ENCODE peak calls at places on chromosomes 4 and X, in five cellular contexts. W is neuronal stem cell, Q is uterus, Z is mesenchymal stem cell, B is astrocyte. X is an unnamed sample.
A peak's percentile ranks its signal among the peaks of the same experiment; 100 is the strongest.

GRCh38 chr4:166981847-166982246 is 252.4 kb downstream of the SPOCK3 start:
- DNase-seq in W (no peak), Q (no peak), Z (no peak), B (no peak), X (no peak)

GRCh38 chrX:39752820-39753219 is 344.9 kb downstream of the BCOR start:
- DNase-seq in W (no peak), Q (no peak), Z (peak; percentile 30), B (no peak), X (no peak)

GRCh38 chr4:189533603-189534002 is 407.1 kb upstream of the FRG1 start:
- DNase-seq in W (no peak), Q (no peak), Z (peak; percentile 9), B (no peak), X (no peak)

GRCh38 chr4:164345756-164346155 is 408.2 kb upstream of the SMIM31 start:
- DNase-seq in W (no peak), Q (no peak), Z (no peak), B (peak; percentile 21), X (no peak)

GRCh38 chr4:103754844-103755243 is 35.1 kb upstream of the TACR3 start:
- DNase-seq in W (no peak), Q (no peak), Z (no peak), B (no peak), X (no peak)

GRCh38 chrX:51804741-51805140 is 61.5 kb downstream of the GSPT2 start:
- DNase-seq in W (no peak), Q (no peak), Z (no peak), B (no peak), X (no peak)

GRCh38 chr4:38696697-38697096 is 32.7 kb downstream of the KLF3 start:
- DNase-seq in W (no peak), Q (no peak), Z (no peak), B (no peak), X (no peak)

GRCh38 chrX:66142351-66142750 is 21.7 kb upstream of the HEPH start:
- DNase-seq in W (no peak), Q (no peak), Z (no peak), B (no peak), X (no peak)

GRCh38 chrX:107827137-107827831 is 1.6 kb downstream of the MID2 start:
- DNase-seq in W (no peak), Q (no peak), Z (peak; percentile 6), B (no peak), X (no peak)

GRCh38 chrX:9160698-9161329 is 126.9 kb upstream of the FAM9B start:
- DNase-seq in W (no peak), Q (no peak), Z (no peak), B (no peak), X (no peak)

GRCh38 chr4:71367546-71367945 is 28.7 kb downstream of the SLC4A4 start:
- DNase-seq in W (no peak), Q (no peak), Z (no peak), B (no peak), X (no peak)

GRCh38 chr4:142238589-142238988 is 602.2 kb downstream of the IL15 start:
- DNase-seq in W (no peak), Q (no peak), Z (no peak), B (peak; percentile 53), X (no peak)

GRCh38 chrX:53930513-53931380 is 113.5 kb downstream of the PHF8 start:
- DNase-seq in W (no peak), Q (no peak), Z (peak; percentile 74), B (peak; percentile 60), X (peak; percentile 1)

GRCh38 chrX:46279925-46280313 is 265.3 kb downstream of the ZNF674 start:
- DNase-seq in W (no peak), Q (no peak), Z (peak; percentile 4), B (peak; percentile 53), X (no peak)

DNA sequence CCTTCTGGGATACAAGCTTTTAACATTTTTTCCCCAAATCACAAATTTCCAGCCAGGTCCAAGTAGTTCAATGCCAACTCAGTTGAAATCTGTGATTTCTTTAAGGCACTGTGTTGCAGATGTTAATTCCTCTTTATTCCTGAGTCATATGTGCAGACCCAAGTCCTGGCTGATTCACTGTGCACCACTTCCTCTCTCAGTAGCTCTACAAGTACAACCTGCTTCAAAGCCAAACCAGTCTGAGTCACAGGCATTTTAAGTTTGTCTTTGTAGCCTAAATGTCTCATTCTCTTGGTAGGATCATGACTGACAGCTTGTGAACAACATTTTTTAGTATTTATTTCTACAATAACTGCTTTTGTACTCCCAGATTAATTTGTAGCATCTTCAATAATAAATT is 165.6 kb upstream of the S100G start:
- DNase-seq in W (no peak), Q (no peak), Z (peak; percentile 65), B (peak; percentile 95), X (peak; percentile 70)
- H3K27ac ChIP-seq in W (no peak overlapping the region), Q (no peak overlapping the region), Z (no peak overlapping the region), B (peak overlapping the region; percentile 57), X (no peak overlapping the region)

GRCh38 chrX:131711478-131711867 is 167.6 kb downstream of the OR13H1 start:
- DNase-seq in W (no peak), Q (no peak), Z (no peak), B (no peak), X (no peak)
- H3K4me3 ChIP-seq in W (no peak overlapping the region), Q (peak overlapping the region; percentile 20), Z (peak overlapping the region; percentile 75), B (no peak overlapping the region), X (no peak overlapping the region)

GRCh38 chr4:6902318-6903042 is 7.1 kb upstream of the TBC1D14 start:
- DNase-seq in W (no peak), Q (no peak), Z (no peak), B (no peak), X (no peak)
- H3K27ac ChIP-seq in W (no peak overlapping the region), Q (no peak overlapping the region), Z (no peak overlapping the region), B (no peak overlapping the region), X (no peak overlapping the region)

GRCh38 chr4:158032733-158033415 is 140.0 kb downstream of the GASK1B start:
- DNase-seq in W (no peak), Q (no peak), Z (no peak), B (no peak), X (no peak)
- H3K4me3 ChIP-seq in W (no peak overlapping the region), Q (no peak overlapping the region), Z (no peak overlapping the region), B (no peak overlapping the region), X (no peak overlapping the region)

GRCh38 chr4:69936566-69936965 is 5.7 kb downstream of the CSN1S1 start:
- DNase-seq in W (no peak), Q (no peak), Z (no peak), B (peak; percentile 3), X (no peak)
- H3K27ac ChIP-seq in W (no peak overlapping the region), Q (no peak overlapping the region), Z (no peak overlapping the region), B (no peak overlapping the region), X (no peak overlapping the region)

GRCh38 chr4:154491341-154491679 is 289 bp downstream of the DCHS2 start:
- DNase-seq in W (no peak), Q (peak; percentile 27), Z (peak; percentile 44), B (peak; percentile 4), X (no peak)

GRCh38 chr4:154490261-154490588 is 1.4 kb downstream of the DCHS2 start:
- DNase-seq in W (peak; percentile 15), Q (no peak), Z (no peak), B (no peak), X (no peak)

GRCh38 chr4:154489558-154490260 is 1.9 kb downstream of the DCHS2 start:
- DNase-seq in W (no peak), Q (no peak), Z (no peak), B (no peak), X (no peak)

GRCh38 chr4:154491731-154492249 is at the start of gene DCHS2:
- DNase-seq in W (peak; percentile 37), Q (peak; percentile 53), Z (no peak), B (no peak), X (no peak)

GRCh38 chr4:154490589-154491340 is 834 bp downstream of the DCHS2 start:
- DNase-seq in W (no peak), Q (peak; percentile 28), Z (no peak), B (no peak), X (no peak)
- H3K4me3 ChIP-seq in W (peak overlapping the region; percentile 37), Q (peak overlapping the region; percentile 33), Z (peak overlapping the region; percentile 66), B (peak overlapping the region; percentile 33), X (peak overlapping the region; percentile 13)

GRCh38 chr4:8506373-8507250 is 66.0 kb downstream of the TRMT44 start:
- DNase-seq in W (peak; percentile 36), Q (peak; percentile 65), Z (peak; percentile 16), B (peak; percentile 68), X (peak; percentile 39)

GRCh38 chr4:8508731-8509130 is 68.2 kb downstream of the TRMT44 start:
- DNase-seq in W (no peak), Q (no peak), Z (no peak), B (no peak), X (no peak)

GRCh38 chr4:8507251-8507570 is 66.6 kb downstream of the TRMT44 start:
- DNase-seq in W (no peak), Q (no peak), Z (no peak), B (no peak), X (no peak)

GRCh38 chr4:8508266-8508665 is 67.7 kb downstream of the TRMT44 start:
- DNase-seq in W (no peak), Q (no peak), Z (no peak), B (no peak), X (no peak)

GRCh38 chr4:8507624-8508023 is 67.0 kb downstream of the TRMT44 start:
- DNase-seq in W (no peak), Q (no peak), Z (no peak), B (no peak), X (no peak)
- H3K27ac ChIP-seq in W (no peak overlapping the region), Q (peak overlapping the region; percentile 86), Z (no peak overlapping the region), B (no peak overlapping the region), X (no peak overlapping the region)

GRCh38 chr4:185227713-185228278 is 18.4 kb downstream of the SNX25 start:
- DNase-seq in W (no peak), Q (no peak), Z (no peak), B (no peak), X (no peak)
- H3K4me3 ChIP-seq in W (no peak overlapping the region), Q (no peak overlapping the region), Z (no peak overlapping the region), B (no peak overlapping the region), X (no peak overlapping the region)

GRCh38 chr4:64784125-64784524 is 374.9 kb upstream of the TECRL start:
- DNase-seq in W (no peak), Q (no peak), Z (no peak), B (peak; percentile 96), X (no peak)
- H3K27ac ChIP-seq in W (no peak overlapping the region), Q (no peak overlapping the region), Z (peak overlapping the region; percentile 1), B (peak overlapping the region; percentile 84), X (no peak overlapping the region)

DNA sequence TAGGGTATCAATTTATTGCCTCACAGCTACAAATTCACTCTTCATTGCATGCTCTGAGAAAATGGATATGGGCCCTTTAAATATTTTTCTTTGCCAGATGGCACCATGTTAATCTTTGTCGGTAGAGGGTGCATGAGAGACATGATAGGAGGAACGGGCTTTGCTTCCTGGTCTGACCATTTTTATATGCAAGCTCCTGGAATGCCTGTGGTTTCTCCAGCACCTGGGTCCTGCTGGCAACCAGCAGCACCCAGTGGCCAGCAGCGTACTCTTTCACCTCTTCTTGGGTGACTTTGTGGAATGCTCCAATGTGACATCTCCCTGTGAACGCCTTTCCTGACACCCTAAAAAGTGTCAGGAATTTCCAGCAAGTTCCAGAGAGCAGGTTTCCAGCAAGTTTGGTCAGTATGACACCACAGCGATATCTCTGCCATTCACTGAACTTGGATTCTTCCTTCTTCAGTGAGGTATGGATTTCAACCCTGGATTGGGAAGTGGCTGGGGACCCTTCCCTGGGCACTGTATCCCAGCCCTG is 140.3 kb upstream of the PGRMC2 start:
- DNase-seq in W (no peak), Q (no peak), Z (peak; percentile 41), B (peak; percentile 84), X (peak; percentile 50)
- H3K4me3 ChIP-seq in W (no peak overlapping the region), Q (no peak overlapping the region), Z (no peak overlapping the region), B (no peak overlapping the region), X (no peak overlapping the region)